ENCODE peak calls at places on chromosomes 3 and 15, in eight cellular contexts. X, I, A, C, S, G, Q and O are unnamed samples. For H3K27me3, the result is how much of the 10 kb centered on the place peaks cover.

GRCh38 chr3:125120370-125121122 is 64.7 kb upstream of the HEG1 start:
- DNase-seq in X (no peak), I (no peak), A (peak), C (no peak), S (no peak), G (no peak), Q (no peak), O (no peak)

GRCh38 chr3:14518893-14519292 is 21.2 kb downstream of the GRIP2 start:
- DNase-seq in X (no peak), I (no peak), A (peak), C (no peak), S (no peak), G (no peak), Q (no peak), O (no peak)

GRCh38 chr3:113211370-113212154 is at the start of gene BOC:
- DNase-seq in X (no peak), I (no peak), A (peak), C (peak), S (no peak), G (no peak), Q (no peak), O (no peak)

GRCh38 chr15:77966540-77967290 is 110.8 kb downstream of the TBC1D2B start:
- DNase-seq in X (peak), I (no peak), A (no peak), C (peak), S (no peak), G (no peak), Q (peak), O (peak)

GRCh38 chr3:9497821-9498565 is 55.6 kb downstream of the LHFPL4 start:
- DNase-seq in X (no peak), I (no peak), A (no peak), C (no peak), S (no peak), G (no peak), Q (no peak), O (peak)

GRCh38 chr3:31592764-31593163 is 60.0 kb downstream of the STT3B start:
- DNase-seq in X (peak), I (no peak), A (no peak), C (no peak), S (no peak), G (no peak), Q (no peak), O (no peak)

GRCh38 chr3:178778579-178778978 is 242.3 kb downstream of the KCNMB2 start:
- DNase-seq in X (no peak), I (no peak), A (no peak), C (no peak), S (no peak), G (no peak), Q (no peak), O (no peak)

GRCh38 chr3:32500880-32501784 is 1.5 kb downstream of the CMTM6 start:
- DNase-seq in X (no peak), I (no peak), A (no peak), C (no peak), S (no peak), G (no peak), Q (no peak), O (no peak)

GRCh38 chr3:191306428-191306827 is 22.8 kb upstream of the CCDC50 start:
- DNase-seq in X (no peak), I (no peak), A (no peak), C (no peak), S (no peak), G (no peak), Q (no peak), O (no peak)

GRCh38 chr15:48340111-48340510 is 8.9 kb downstream of the DUT start:
- DNase-seq in X (no peak), I (no peak), A (no peak), C (no peak), S (no peak), G (no peak), Q (no peak), O (no peak)

GRCh38 chr3:55661141-55661540 is 174.0 kb upstream of the WNT5A start:
- DNase-seq in X (no peak), I (no peak), A (no peak), C (no peak), S (no peak), G (no peak), Q (no peak), O (no peak)

GRCh38 chr15:52787123-52787503 is 3.0 kb downstream of the ONECUT1 start:
- DNase-seq in X (no peak), I (no peak), A (peak), C (no peak), S (no peak), G (no peak), Q (no peak), O (no peak)

GRCh38 chr15:41309226-41309905 is 23.0 kb downstream of the OIP5 start:
- DNase-seq in X (no peak), I (no peak), A (no peak), C (no peak), S (no peak), G (no peak), Q (no peak), O (no peak)

GRCh38 chr15:39301589-39301999 is 279.3 kb upstream of the THBS1 start:
- DNase-seq in X (no peak), I (no peak), A (no peak), C (no peak), S (no peak), G (no peak), Q (no peak), O (no peak)

GRCh38 chr3:186993940-186994670 is 63.8 kb downstream of the ST6GAL1 start:
- DNase-seq in X (no peak), I (no peak), A (no peak), C (no peak), S (no peak), G (no peak), Q (no peak), O (no peak)

GRCh38 chr15:57156210-57156887 is 220.0 kb upstream of the CGNL1 start:
- DNase-seq in X (no peak), I (no peak), A (no peak), C (no peak), S (no peak), G (no peak), Q (no peak), O (no peak)

GRCh38 chr3:186757686-186758220 is 25.6 kb upstream of the EIF4A2 start:
- DNase-seq in X (no peak), I (no peak), A (no peak), C (no peak), S (no peak), G (no peak), Q (no peak), O (no peak)

GRCh38 chr3:195080571-195081141 is 190.3 kb downstream of the XXYLT1 start:
- DNase-seq in X (peak), I (peak), A (no peak), C (peak), S (no peak), G (no peak), Q (no peak), O (no peak)

GRCh38 chr15:76349301-76350070 is 12.9 kb downstream of the ISL2 start:
- DNase-seq in X (no peak), I (no peak), A (no peak), C (no peak), S (no peak), G (no peak), Q (no peak), O (no peak)
- H3K27me3 ChIP-seq in X (under half), I (under half), A (under half), C (under half), S (under half), G (under half), Q (under half), O (under half)

GRCh38 chr15:83320831-83321230 is 36.4 kb upstream of the BNC1 start:
- DNase-seq in X (no peak), I (no peak), A (no peak), C (no peak), S (no peak), G (no peak), Q (no peak), O (no peak)
- H3K27ac ChIP-seq in X (no peak), I (no peak), A (no peak), C (no peak), S (no peak), G (no peak), Q (no peak), O (no peak)

DNA sequence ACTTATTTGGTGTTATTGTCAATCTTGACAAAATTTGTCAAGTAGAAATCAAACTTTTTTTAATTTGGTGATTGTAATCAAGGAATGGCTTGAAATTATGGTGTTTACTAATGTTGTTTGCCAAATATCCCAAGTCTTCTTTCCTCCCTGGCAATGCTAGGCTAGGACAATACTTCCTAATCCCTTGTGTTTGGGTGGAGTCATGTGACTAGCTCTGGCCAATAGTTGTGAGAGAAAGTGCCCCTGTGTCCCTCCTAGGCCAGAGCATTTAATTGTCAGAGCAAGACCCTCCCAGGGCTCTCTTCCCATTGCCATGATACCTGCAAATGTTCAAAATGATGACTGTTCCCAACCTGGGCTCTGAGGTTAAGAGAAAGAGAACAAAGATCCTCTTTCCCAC is 132.7 kb downstream of the ANXA2 start:
- DNase-seq in X (no peak), I (no peak), A (no peak), C (no peak), S (no peak), G (no peak), Q (no peak), O (no peak)
- H3K27me3 ChIP-seq in X (under half), I (under half), A (under half), C (under half), S (under half), G (under half), Q (under half), O (under half)

GRCh38 chr3:146544929-146545528 is 622 bp upstream of the PLSCR1 start:
- DNase-seq in X (no peak), I (no peak), A (no peak), C (no peak), S (no peak), G (no peak), Q (no peak), O (no peak)

GRCh38 chr3:146542968-146543367 is 1.4 kb downstream of the PLSCR1 start:
- DNase-seq in X (no peak), I (no peak), A (no peak), C (no peak), S (no peak), G (no peak), Q (no peak), O (no peak)

GRCh38 chr3:146542179-146542578 is 2.2 kb downstream of the PLSCR1 start:
- DNase-seq in X (no peak), I (no peak), A (no peak), C (no peak), S (no peak), G (no peak), Q (no peak), O (no peak)

GRCh38 chr3:146543461-146544012 is 870 bp downstream of the PLSCR1 start:
- DNase-seq in X (peak), I (no peak), A (no peak), C (peak), S (no peak), G (no peak), Q (no peak), O (no peak)

GRCh38 chr3:146544013-146544928 is at the start of gene PLSCR1:
- DNase-seq in X (peak), I (peak), A (peak), C (peak), S (peak), G (peak), Q (peak), O (peak)
- H3K27ac ChIP-seq in X (peak), I (peak), A (no peak), C (peak), S (peak), G (peak), Q (peak), O (peak)

DNA sequence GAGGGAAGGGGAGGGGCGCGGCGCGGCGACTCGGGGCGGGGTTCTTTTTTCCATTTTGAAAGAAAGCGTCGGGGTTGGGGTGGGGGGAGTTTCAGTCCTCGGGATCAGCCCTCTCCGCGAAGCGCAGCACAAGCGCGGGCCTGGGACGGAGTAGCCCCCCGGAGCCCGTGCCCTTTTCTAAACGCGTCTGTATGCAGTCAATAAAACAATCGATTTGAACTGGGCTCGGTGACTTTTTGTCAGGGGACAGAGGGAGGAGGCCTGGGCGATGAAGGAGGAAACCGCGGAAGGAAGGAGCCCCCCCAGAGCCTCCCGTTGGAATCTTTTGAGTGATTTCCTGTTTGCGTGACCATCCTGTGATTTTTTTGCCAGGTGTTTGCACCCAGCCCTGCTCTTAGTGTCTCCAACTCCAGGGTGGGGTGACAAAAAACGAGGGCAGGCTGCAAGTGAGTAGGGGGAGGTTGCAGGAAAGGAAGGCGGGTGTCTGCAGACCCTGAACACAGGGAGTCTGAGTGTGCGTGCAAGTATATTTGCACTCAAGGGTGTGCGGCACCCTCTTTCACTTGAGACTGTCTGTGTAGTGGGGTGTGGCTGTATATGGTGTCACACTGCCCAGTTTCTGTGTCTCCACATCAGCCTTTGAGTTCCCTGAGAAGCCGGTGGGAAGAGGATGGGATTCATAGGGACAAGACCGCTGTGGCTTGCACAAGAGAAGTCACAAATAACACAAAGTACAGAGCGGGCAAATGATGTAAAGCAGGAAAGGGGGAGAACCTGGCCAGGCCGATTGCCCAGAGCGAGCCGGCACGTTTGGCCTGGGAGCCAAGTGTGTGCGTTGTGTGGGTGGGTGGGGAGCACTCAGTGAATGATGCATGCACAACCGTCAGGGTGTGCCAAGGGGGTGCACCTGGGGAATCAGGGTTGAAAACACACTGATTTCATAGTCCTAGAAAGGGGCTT is 6.5 kb downstream of the ISLR2 start:
- DNase-seq in X (no peak), I (no peak), A (no peak), C (peak), S (peak), G (no peak), Q (no peak), O (no peak)
- H3K27me3 ChIP-seq in X (under half), I (half or more), A (under half), C (under half), S (half or more), G (under half), Q (under half), O (under half)

GRCh38 chr15:89325039-89325803 is 9.4 kb downstream of the POLG start:
- DNase-seq in X (no peak), I (no peak), A (no peak), C (no peak), S (no peak), G (no peak), Q (no peak), O (no peak)
- H3K27ac ChIP-seq in X (no peak), I (no peak), A (no peak), C (no peak), S (no peak), G (no peak), Q (peak), O (no peak)

GRCh38 chr15:64361259-64361658 is 5.3 kb upstream of the CSNK1G1 start:
- DNase-seq in X (no peak), I (no peak), A (no peak), C (no peak), S (no peak), G (no peak), Q (no peak), O (no peak)
- H3K27me3 ChIP-seq in X (under half), I (under half), A (under half), C (under half), S (under half), G (under half), Q (under half), O (under half)

GRCh38 chr3:53845103-53845880 is 927 bp downstream of the CHDH start:
- DNase-seq in X (peak), I (peak), A (peak), C (peak), S (peak), G (no peak), Q (no peak), O (peak)
- H3K27ac ChIP-seq in X (peak), I (peak), A (no peak), C (peak), S (peak), G (peak), Q (no peak), O (no peak)